ENCODE peak calls at places on chromosomes 7 and 10, in five cellular contexts. K, N, Y, H and W are unnamed samples.

GRCh38 chr7:129741011-129741410 is 129.5 kb downstream of the NRF1 start:
- DNase-seq in Y (no peak), N (no peak), H (no peak), K (no peak), W (no peak)

GRCh38 chr7:83819911-83820310 is 171.0 kb upstream of the SEMA3E start:
- DNase-seq in Y (no peak), N (peak), K (no peak), H (no peak), W (no peak)

GRCh38 chr10:48572414-48572813 is 32.5 kb downstream of the ARHGAP22 start:
- DNase-seq in K (no peak), N (no peak), Y (no peak), H (no peak), W (no peak)

GRCh38 chr10:44427479-44427878 is 42.6 kb upstream of the CXCL12 start:
- DNase-seq in K (no peak), H (no peak), Y (no peak), N (no peak), W (no peak)

GRCh38 chr10:60943372-60944158 is 420 bp downstream of the RHOBTB1 start:
- DNase-seq in Y (peak), K (no peak), N (peak), H (peak), W (peak)

GRCh38 chr7:93043393-93043985 is 74.3 kb downstream of the SAMD9 start:
- DNase-seq in K (no peak), N (peak), H (peak), Y (no peak), W (no peak)

GRCh38 chr10:91006001-91006751 is 85.3 kb upstream of the ANKRD1 start:
- DNase-seq in Y (peak), H (peak), N (peak), K (peak), W (peak)

GRCh38 chr10:44383749-44384600 is 922 bp downstream of the CXCL12 start:
- DNase-seq in K (no peak), N (peak), H (peak), Y (no peak), W (no peak)

GRCh38 chr7:137390076-137390475 is 46.5 kb upstream of the PTN start:
- DNase-seq in Y (no peak), H (no peak), N (no peak), K (no peak), W (no peak)

GRCh38 chr7:37987732-37988131 is 67.3 kb downstream of the EPDR1 start:
- DNase-seq in Y (no peak), H (no peak), N (no peak), K (no peak), W (no peak)

GRCh38 chr10:77716943-77717735 is 79.5 kb upstream of the KCNMA1 start:
- DNase-seq in K (no peak), Y (no peak), N (no peak), H (no peak), W (no peak)

GRCh38 chr7:124032369-124033092 is at the start of gene TMEM229A:
- DNase-seq in H (peak), N (peak), Y (no peak), K (no peak), W (peak)